ENCODE peak calls at places on chromosome 18, in nine cellular contexts. E, D, V, P, T, Z, J, H and X are unnamed samples.

GRCh38 chr18:48781041-48781989 is 169.4 kb downstream of the SMAD7 start:
- DNase-seq in E (peak), D (peak), V (peak), P (peak), T (peak), Z (no peak), J (peak), H (peak), X (no peak)

GRCh38 chr18:49621851-49622351 is 60.0 kb downstream of the LIPG start:
- DNase-seq in E (no peak), D (no peak), V (no peak), P (no peak), T (no peak), Z (no peak), J (no peak), H (no peak), X (no peak)

GRCh38 chr18:45365835-45366234 is 249.4 kb upstream of the SLC14A2 start:
- DNase-seq in E (peak), D (no peak), V (no peak), P (no peak), T (no peak), Z (no peak), J (no peak), H (no peak), X (no peak)

GRCh38 chr18:59470627-59471121 is 111.6 kb upstream of the LMAN1 start:
- DNase-seq in E (no peak), D (no peak), V (no peak), P (no peak), T (no peak), Z (no peak), J (no peak), H (peak), X (no peak)

GRCh38 chr18:47901624-47902362 is 28.7 kb downstream of the SMAD2 start:
- DNase-seq in E (no peak), D (no peak), V (no peak), P (no peak), T (no peak), Z (peak), J (no peak), H (no peak), X (no peak)

GRCh38 chr18:79914614-79915160 is 36.8 kb downstream of the SLC66A2 start:
- DNase-seq in E (no peak), D (peak), V (peak), P (no peak), T (no peak), Z (no peak), J (no peak), H (peak), X (no peak)

GRCh38 chr18:13797157-13797611 is 26.8 kb upstream of the MC5R start:
- DNase-seq in E (peak), D (no peak), V (no peak), P (no peak), T (no peak), Z (no peak), J (no peak), H (no peak), X (no peak)

GRCh38 chr18:647304-647703 is 10.1 kb upstream of the TYMS start:
- DNase-seq in E (no peak), D (no peak), V (no peak), P (no peak), T (no peak), Z (no peak), J (no peak), H (no peak), X (no peak)

GRCh38 chr18:8139971-8140406 is 469.2 kb upstream of the RAB12 start:
- DNase-seq in E (no peak), D (peak), V (no peak), P (no peak), T (peak), Z (no peak), J (no peak), H (peak), X (no peak)

GRCh38 chr18:12777543-12777942 is 74.7 kb downstream of the PSMG2 start:
- DNase-seq in E (no peak), D (no peak), V (no peak), P (no peak), T (no peak), Z (no peak), J (no peak), H (peak), X (no peak)

GRCh38 chr18:25299426-25299825 is 52.5 kb downstream of the ZNF521 start:
- DNase-seq in E (peak), D (no peak), V (no peak), P (peak), T (no peak), Z (no peak), J (peak), H (no peak), X (no peak)

GRCh38 chr18:44837491-44838185 is 156.9 kb downstream of the SETBP1 start:
- DNase-seq in E (no peak), D (no peak), V (no peak), P (peak), T (no peak), Z (no peak), J (peak), H (no peak), X (no peak)

GRCh38 chr18:59954746-59955145 is 55.0 kb downstream of the PMAIP1 start:
- DNase-seq in E (peak), D (no peak), V (no peak), P (peak), T (no peak), Z (peak), J (peak), H (no peak), X (no peak)

GRCh38 chr18:31232779-31233424 is 70.2 kb upstream of the DSC1 start:
- DNase-seq in E (no peak), D (no peak), V (no peak), P (no peak), T (no peak), Z (no peak), J (no peak), H (no peak), X (no peak)

DNA sequence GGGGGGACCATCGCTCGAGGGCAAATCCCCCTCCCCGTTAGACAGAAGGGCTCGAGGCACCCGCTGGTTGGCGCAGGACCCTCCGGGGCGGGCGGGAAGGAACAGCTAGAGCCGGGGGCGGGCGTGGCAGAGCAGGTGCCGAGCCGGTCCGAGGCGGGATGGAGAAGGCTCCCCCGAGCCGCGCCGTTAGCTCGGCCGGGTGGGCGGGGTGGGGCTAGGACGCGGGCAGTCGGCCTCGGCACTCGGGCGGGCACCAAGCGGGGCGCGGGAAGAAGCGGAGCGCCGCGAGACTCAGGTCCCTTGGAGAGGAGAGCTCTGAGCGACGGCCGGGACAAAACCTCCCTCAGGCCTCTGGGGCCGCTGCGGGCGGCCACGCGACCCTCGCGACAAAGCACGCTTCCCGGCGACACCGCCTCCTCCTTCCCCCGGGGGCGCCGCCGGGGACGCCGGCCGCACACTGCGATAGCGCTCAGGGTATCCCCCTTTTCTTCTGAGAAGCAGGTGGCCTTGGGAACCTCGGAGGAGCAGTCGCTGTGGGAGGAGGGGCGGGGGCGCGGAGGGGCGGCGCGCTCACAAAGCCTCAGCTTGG is 694 bp downstream of the FHOD3 start:
- DNase-seq in E (no peak), D (peak), V (no peak), P (no peak), T (peak), Z (no peak), J (no peak), H (peak), X (no peak)
- H3K4me3 ChIP-seq in E (peak), D (peak), V (peak), P (peak), T (peak), Z (no peak), J (peak), H (peak), X (peak)

GRCh38 chr18:70295633-70296188 is 6.9 kb downstream of the SOCS6 start:
- DNase-seq in E (no peak), D (no peak), V (no peak), P (no peak), T (no peak), Z (no peak), J (peak), H (no peak), X (no peak)

GRCh38 chr18:70296781-70297180 is 7.9 kb downstream of the SOCS6 start:
- DNase-seq in E (no peak), D (no peak), V (no peak), P (no peak), T (no peak), Z (no peak), J (no peak), H (no peak), X (no peak)

GRCh38 chr18:70296289-70296688 is 7.4 kb downstream of the SOCS6 start:
- DNase-seq in E (no peak), D (no peak), V (no peak), P (no peak), T (no peak), Z (no peak), J (no peak), H (peak), X (no peak)

GRCh38 chr18:70294471-70295191 is 5.8 kb downstream of the SOCS6 start:
- DNase-seq in E (no peak), D (no peak), V (no peak), P (no peak), T (no peak), Z (no peak), J (no peak), H (no peak), X (no peak)

GRCh38 chr18:70295192-70295522 is 6.3 kb downstream of the SOCS6 start:
- DNase-seq in E (no peak), D (no peak), V (no peak), P (no peak), T (no peak), Z (no peak), J (no peak), H (no peak), X (no peak)
- H3K4me3 ChIP-seq in E (no peak), D (no peak), V (no peak), P (no peak), T (no peak), Z (no peak), J (no peak), H (no peak), X (no peak)

DNA sequence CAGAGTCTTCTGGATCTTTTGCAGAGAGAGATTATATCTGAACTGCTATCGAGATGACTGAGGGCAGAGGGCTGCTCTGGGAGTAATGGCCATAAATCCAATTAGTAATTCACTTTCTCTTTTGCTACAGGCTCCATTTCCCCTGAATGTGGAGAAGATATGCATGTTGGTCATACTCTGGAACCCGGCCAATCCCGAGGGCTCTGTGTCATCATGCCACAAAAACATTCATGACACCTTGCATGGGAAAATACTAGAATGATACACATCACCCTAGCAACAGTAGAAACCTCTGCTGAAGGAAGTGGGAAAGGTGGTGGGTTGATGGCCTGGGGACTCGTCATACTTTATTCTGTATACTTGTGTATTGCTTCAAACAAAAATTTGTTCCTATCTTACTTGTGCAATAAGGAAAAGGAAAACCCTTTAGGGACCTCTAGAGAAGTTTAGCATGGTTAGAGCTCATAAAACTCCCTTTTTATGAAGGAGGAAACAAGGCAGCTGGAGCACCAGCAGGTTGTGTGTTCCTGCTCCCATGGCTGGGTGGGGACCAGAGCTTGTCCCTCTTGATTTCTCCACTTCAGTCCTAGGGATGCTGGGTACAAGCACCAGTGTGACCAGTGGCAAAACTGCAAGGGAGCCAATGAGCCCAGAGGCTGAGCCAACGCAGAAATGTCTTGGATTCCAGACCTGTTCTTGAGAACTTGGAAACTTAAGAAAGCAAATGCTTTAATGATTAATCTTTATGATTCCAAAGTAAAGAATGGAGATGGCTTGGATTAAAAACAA is 25.9 kb downstream of the CTAGE1 start:
- DNase-seq in E (peak), D (peak), V (peak), P (peak), T (no peak), Z (no peak), J (peak), H (no peak), X (no peak)
- H3K4me3 ChIP-seq in E (no peak), D (no peak), V (no peak), P (no peak), T (no peak), Z (no peak), J (peak), H (no peak), X (no peak)

DNA sequence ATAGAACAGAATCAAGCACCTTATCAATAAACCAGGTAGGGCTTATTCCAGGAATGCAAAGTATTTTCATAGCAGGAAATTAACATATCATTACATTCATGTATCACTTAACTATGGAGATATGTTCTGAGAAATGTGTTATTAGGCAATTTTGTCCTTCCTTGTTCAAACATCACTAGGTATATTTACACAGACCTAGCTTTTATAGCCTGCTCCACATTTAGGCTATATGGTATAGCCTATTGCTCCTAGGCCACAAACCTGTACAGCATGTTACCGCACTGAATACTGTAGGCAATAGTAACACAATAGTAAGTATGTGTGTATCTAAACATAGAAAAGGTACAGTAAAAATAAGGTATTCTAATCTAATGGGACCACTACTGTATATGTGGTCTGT is 82.8 kb upstream of the KCTD1 start:
- DNase-seq in E (no peak), D (no peak), V (no peak), P (no peak), T (no peak), Z (no peak), J (no peak), H (no peak), X (no peak)
- H3K4me3 ChIP-seq in E (no peak), D (no peak), V (no peak), P (no peak), T (no peak), Z (no peak), J (no peak), H (no peak), X (no peak)

DNA sequence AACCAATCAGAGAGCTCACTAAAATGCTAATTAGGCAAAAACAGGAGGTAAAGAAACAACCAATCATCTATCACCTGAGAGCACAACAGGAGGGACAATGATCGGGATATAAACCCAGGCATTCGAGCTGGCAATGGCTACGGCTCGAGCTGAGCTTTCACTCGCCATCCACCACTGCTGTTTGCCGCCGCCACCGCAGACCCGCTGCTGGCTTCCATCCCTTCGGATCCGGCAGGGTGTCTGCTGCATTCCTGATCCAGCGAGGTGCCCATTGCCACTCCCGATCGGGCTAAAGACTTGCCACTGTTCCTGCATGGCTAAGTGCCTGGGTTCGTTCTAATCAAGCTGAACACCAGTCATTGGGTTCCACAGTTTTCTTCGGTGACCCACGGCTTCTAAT is 236.7 kb upstream of the DLGAP1 start:
- DNase-seq in E (no peak), D (no peak), V (no peak), P (no peak), T (no peak), Z (no peak), J (no peak), H (no peak), X (no peak)
- H3K4me3 ChIP-seq in E (no peak), D (no peak), V (no peak), P (no peak), T (no peak), Z (no peak), J (no peak), H (no peak), X (no peak)

GRCh38 chr18:9742588-9743131 is 34.6 kb downstream of the RAB31 start:
- DNase-seq in E (peak), D (no peak), V (no peak), P (peak), T (no peak), Z (no peak), J (peak), H (peak), X (no peak)
- H3K4me3 ChIP-seq in E (no peak), D (peak), V (no peak), P (no peak), T (no peak), Z (no peak), J (no peak), H (peak), X (no peak)

GRCh38 chr18:68221116-68221724 is 493.7 kb downstream of the TMX3 start:
- DNase-seq in E (no peak), D (no peak), V (no peak), P (no peak), T (no peak), Z (no peak), J (no peak), H (no peak), X (no peak)

GRCh38 chr18:68220458-68220857 is 494.4 kb downstream of the TMX3 start:
- DNase-seq in E (no peak), D (no peak), V (no peak), P (no peak), T (no peak), Z (no peak), J (no peak), H (no peak), X (no peak)

GRCh38 chr18:68219867-68220266 is 495.0 kb downstream of the TMX3 start:
- DNase-seq in E (no peak), D (no peak), V (no peak), P (no peak), T (no peak), Z (no peak), J (peak), H (no peak), X (no peak)

GRCh38 chr18:68219274-68219673 is 495.6 kb downstream of the TMX3 start:
- DNase-seq in E (no peak), D (no peak), V (no peak), P (no peak), T (no peak), Z (no peak), J (no peak), H (no peak), X (no peak)

GRCh38 chr18:68215931-68216330 is 499.0 kb downstream of the TMX3 start:
- DNase-seq in E (peak), D (no peak), V (no peak), P (peak), T (no peak), Z (no peak), J (peak), H (no peak), X (no peak)
- H3K4me3 ChIP-seq in E (no peak), D (no peak), V (no peak), P (no peak), T (no peak), Z (no peak), J (no peak), H (no peak), X (no peak)

GRCh38 chr18:58269931-58270330 is 225.9 kb downstream of the NEDD4L start:
- DNase-seq in E (no peak), D (no peak), V (no peak), P (no peak), T (no peak), Z (no peak), J (no peak), H (no peak), X (no peak)

GRCh38 chr18:58266291-58266690 is 222.3 kb downstream of the NEDD4L start:
- DNase-seq in E (no peak), D (no peak), V (no peak), P (no peak), T (no peak), Z (no peak), J (peak), H (no peak), X (no peak)

GRCh38 chr18:58270396-58270795 is 226.4 kb downstream of the NEDD4L start:
- DNase-seq in E (no peak), D (no peak), V (no peak), P (no peak), T (no peak), Z (no peak), J (no peak), H (no peak), X (no peak)

GRCh38 chr18:58267493-58267892 is 223.5 kb downstream of the NEDD4L start:
- DNase-seq in E (no peak), D (no peak), V (no peak), P (no peak), T (no peak), Z (no peak), J (peak), H (no peak), X (no peak)

GRCh38 chr18:58268849-58269248 is 224.8 kb downstream of the NEDD4L start:
- DNase-seq in E (peak), D (no peak), V (no peak), P (peak), T (no peak), Z (no peak), J (peak), H (no peak), X (no peak)
- H3K4me3 ChIP-seq in E (no peak), D (no peak), V (no peak), P (no peak), T (no peak), Z (no peak), J (no peak), H (no peak), X (no peak)